ENCODE peak calls at places on chromosomes 11 and 22, in eight cellular contexts. One of them, this sample, is unnamed.

GRCh38 chr22:47690586-47690985 is 928.1 kb downstream of the TBC1D22A start:
- DNase-seq in Peyer's patch: no peak
- DNase-seq in A549: no peak
- DNase-seq in GM23248: no peak
- DNase-seq in lower lobe of right lung: no peak
- DNase-seq in sigmoid colon: no peak
- DNase-seq in tibial artery: no peak
- DNase-seq in lung: no peak
- DNase-seq in this sample: no peak

GRCh38 chr11:21654091-21654490 is 538.8 kb upstream of the ANO5 start:
- DNase-seq in lung: no peak
- DNase-seq in A549: no peak
- DNase-seq in Peyer's patch: no peak
- DNase-seq in tibial artery: no peak
- DNase-seq in sigmoid colon: no peak
- DNase-seq in GM23248: no peak
- DNase-seq in lower lobe of right lung: no peak
- DNase-seq in this sample: no peak

GRCh38 chr22:41668971-41669911 is 19.4 kb downstream of the SNU13 start:
- DNase-seq in lower lobe of right lung: no peak
- DNase-seq in tibial artery: peak
- DNase-seq in lung: no peak
- DNase-seq in GM23248: peak
- DNase-seq in Peyer's patch: peak
- DNase-seq in A549: peak
- DNase-seq in sigmoid colon: no peak
- DNase-seq in this sample: no peak

GRCh38 chr11:1196516-1197391 is 26.1 kb upstream of the MUC5B start:
- DNase-seq in lung: no peak
- DNase-seq in sigmoid colon: peak
- DNase-seq in tibial artery: peak
- DNase-seq in A549: no peak
- DNase-seq in lower lobe of right lung: peak
- DNase-seq in Peyer's patch: peak
- DNase-seq in GM23248: no peak
- DNase-seq in this sample: no peak

GRCh38 chr22:40654522-40655167 is 18.1 kb upstream of the MRTFA start:
- DNase-seq in Peyer's patch: no peak
- DNase-seq in tibial artery: peak
- DNase-seq in lower lobe of right lung: no peak
- DNase-seq in A549: peak
- DNase-seq in lung: no peak
- DNase-seq in GM23248: peak
- DNase-seq in sigmoid colon: peak
- DNase-seq in this sample: peak

GRCh38 chr11:31487848-31488247 is 21.6 kb downstream of the IMMP1L start:
- DNase-seq in A549: no peak
- DNase-seq in lung: no peak
- DNase-seq in tibial artery: no peak
- DNase-seq in Peyer's patch: no peak
- DNase-seq in GM23248: peak
- DNase-seq in sigmoid colon: no peak
- DNase-seq in lower lobe of right lung: no peak
- DNase-seq in this sample: no peak

GRCh38 chr11:125674210-125674609 is 6.4 kb downstream of the ACRV1 start:
- DNase-seq in Peyer's patch: no peak
- DNase-seq in lung: no peak
- DNase-seq in GM23248: no peak
- DNase-seq in lower lobe of right lung: no peak
- DNase-seq in sigmoid colon: no peak
- DNase-seq in tibial artery: no peak
- DNase-seq in A549: no peak
- DNase-seq in this sample: no peak

GRCh38 chr11:36431429-36432092 is 78.5 kb downstream of the TRAF6 start:
- DNase-seq in lung: peak
- DNase-seq in lower lobe of right lung: no peak
- DNase-seq in tibial artery: no peak
- DNase-seq in GM23248: peak
- DNase-seq in sigmoid colon: peak
- DNase-seq in A549: peak
- DNase-seq in Peyer's patch: peak
- DNase-seq in this sample: no peak

GRCh38 chr11:9765320-9766101 is 101.6 kb downstream of the SWAP70 start:
- DNase-seq in Peyer's patch: no peak
- DNase-seq in lower lobe of right lung: no peak
- DNase-seq in lung: no peak
- DNase-seq in A549: no peak
- DNase-seq in GM23248: peak
- DNase-seq in tibial artery: peak
- DNase-seq in sigmoid colon: peak
- DNase-seq in this sample: peak

GRCh38 chr11:8168485-8169257 is at the start of gene RIC3:
- DNase-seq in sigmoid colon: peak
- DNase-seq in lung: peak
- DNase-seq in GM23248: no peak
- DNase-seq in tibial artery: no peak
- DNase-seq in A549: no peak
- DNase-seq in lower lobe of right lung: peak
- DNase-seq in Peyer's patch: peak
- DNase-seq in this sample: no peak

DNA sequence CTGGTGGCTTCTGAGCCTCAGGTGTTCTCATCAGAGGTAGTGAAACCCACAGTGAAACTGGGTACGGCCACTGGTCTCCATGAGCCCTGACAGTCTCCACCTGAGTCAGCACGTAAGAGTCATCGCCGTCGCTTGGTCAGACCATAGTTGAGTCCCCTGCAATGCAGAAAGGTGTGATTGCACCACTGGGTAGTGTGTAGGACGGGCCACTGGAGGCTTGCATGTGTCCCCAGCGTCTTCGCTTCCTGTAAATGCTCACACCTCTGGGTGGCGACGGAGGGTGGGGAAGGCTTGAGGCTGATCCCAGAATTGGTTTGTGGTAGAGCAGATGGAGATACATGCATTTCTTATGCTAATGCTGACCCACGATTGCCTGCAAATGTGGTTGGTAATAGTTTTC is 26.4 kb downstream of the CTTN start:
- DNase-seq in GM23248: no peak
- DNase-seq in A549: no peak
- DNase-seq in lung: no peak
- DNase-seq in sigmoid colon: no peak
- DNase-seq in Peyer's patch: no peak
- DNase-seq in lower lobe of right lung: no peak
- DNase-seq in tibial artery: no peak
- DNase-seq in this sample: no peak
- H3K27ac ChIP-seq in GM23248: no peak
- H3K27ac ChIP-seq in A549: no peak
- H3K27ac ChIP-seq in lung: no peak
- H3K27ac ChIP-seq in sigmoid colon: no peak
- H3K27ac ChIP-seq in Peyer's patch: no peak
- H3K27ac ChIP-seq in lower lobe of right lung: no peak
- H3K27ac ChIP-seq in tibial artery: no peak
- H3K27ac ChIP-seq in this sample: no peak

GRCh38 chr22:50194037-50194809 is 6.6 kb upstream of the SELENOO start:
- DNase-seq in Peyer's patch: no peak
- DNase-seq in lung: no peak
- DNase-seq in tibial artery: no peak
- DNase-seq in lower lobe of right lung: no peak
- DNase-seq in GM23248: no peak
- DNase-seq in sigmoid colon: no peak
- DNase-seq in A549: no peak
- DNase-seq in this sample: no peak

GRCh38 chr22:50197856-50198623 is 2.8 kb upstream of the SELENOO start:
- DNase-seq in tibial artery: no peak
- DNase-seq in GM23248: no peak
- DNase-seq in lower lobe of right lung: no peak
- DNase-seq in Peyer's patch: no peak
- DNase-seq in A549: no peak
- DNase-seq in lung: no peak
- DNase-seq in sigmoid colon: no peak
- DNase-seq in this sample: no peak

GRCh38 chr22:50198624-50199017 is 2.2 kb upstream of the SELENOO start:
- DNase-seq in lung: no peak
- DNase-seq in GM23248: no peak
- DNase-seq in A549: no peak
- DNase-seq in Peyer's patch: no peak
- DNase-seq in lower lobe of right lung: no peak
- DNase-seq in tibial artery: no peak
- DNase-seq in sigmoid colon: no peak
- DNase-seq in this sample: no peak

GRCh38 chr22:50197000-50197800 is 3.6 kb upstream of the SELENOO start:
- DNase-seq in A549: no peak
- DNase-seq in lower lobe of right lung: no peak
- DNase-seq in tibial artery: no peak
- DNase-seq in sigmoid colon: no peak
- DNase-seq in GM23248: no peak
- DNase-seq in Peyer's patch: no peak
- DNase-seq in lung: no peak
- DNase-seq in this sample: no peak

GRCh38 chr22:50196256-50196655 is 4.6 kb upstream of the SELENOO start:
- DNase-seq in sigmoid colon: no peak
- DNase-seq in tibial artery: no peak
- DNase-seq in A549: no peak
- DNase-seq in Peyer's patch: no peak
- DNase-seq in lung: no peak
- DNase-seq in GM23248: no peak
- DNase-seq in lower lobe of right lung: no peak
- DNase-seq in this sample: no peak
- H3K27ac ChIP-seq in sigmoid colon: no peak
- H3K27ac ChIP-seq in tibial artery: no peak
- H3K27ac ChIP-seq in A549: no peak
- H3K27ac ChIP-seq in Peyer's patch: no peak
- H3K27ac ChIP-seq in lung: no peak
- H3K27ac ChIP-seq in GM23248: no peak
- H3K27ac ChIP-seq in lower lobe of right lung: no peak
- H3K27ac ChIP-seq in this sample: no peak

GRCh38 chr22:42868751-42869251 is 11.7 kb upstream of the ARFGAP3 start:
- DNase-seq in sigmoid colon: peak
- DNase-seq in A549: no peak
- DNase-seq in tibial artery: peak
- DNase-seq in lower lobe of right lung: peak
- DNase-seq in GM23248: no peak
- DNase-seq in lung: peak
- DNase-seq in Peyer's patch: no peak
- DNase-seq in this sample: no peak

GRCh38 chr22:42862045-42862734 is 5.1 kb upstream of the ARFGAP3 start:
- DNase-seq in lung: no peak
- DNase-seq in A549: no peak
- DNase-seq in lower lobe of right lung: no peak
- DNase-seq in Peyer's patch: peak
- DNase-seq in tibial artery: no peak
- DNase-seq in GM23248: no peak
- DNase-seq in sigmoid colon: no peak
- DNase-seq in this sample: no peak

GRCh38 chr22:42866100-42866499 is 9.0 kb upstream of the ARFGAP3 start:
- DNase-seq in tibial artery: no peak
- DNase-seq in lung: no peak
- DNase-seq in lower lobe of right lung: no peak
- DNase-seq in sigmoid colon: no peak
- DNase-seq in GM23248: no peak
- DNase-seq in A549: no peak
- DNase-seq in Peyer's patch: no peak
- DNase-seq in this sample: no peak

GRCh38 chr22:42865536-42865935 is 8.5 kb upstream of the ARFGAP3 start:
- DNase-seq in lung: no peak
- DNase-seq in GM23248: no peak
- DNase-seq in tibial artery: no peak
- DNase-seq in A549: no peak
- DNase-seq in Peyer's patch: no peak
- DNase-seq in lower lobe of right lung: no peak
- DNase-seq in sigmoid colon: no peak
- DNase-seq in this sample: no peak

DNA sequence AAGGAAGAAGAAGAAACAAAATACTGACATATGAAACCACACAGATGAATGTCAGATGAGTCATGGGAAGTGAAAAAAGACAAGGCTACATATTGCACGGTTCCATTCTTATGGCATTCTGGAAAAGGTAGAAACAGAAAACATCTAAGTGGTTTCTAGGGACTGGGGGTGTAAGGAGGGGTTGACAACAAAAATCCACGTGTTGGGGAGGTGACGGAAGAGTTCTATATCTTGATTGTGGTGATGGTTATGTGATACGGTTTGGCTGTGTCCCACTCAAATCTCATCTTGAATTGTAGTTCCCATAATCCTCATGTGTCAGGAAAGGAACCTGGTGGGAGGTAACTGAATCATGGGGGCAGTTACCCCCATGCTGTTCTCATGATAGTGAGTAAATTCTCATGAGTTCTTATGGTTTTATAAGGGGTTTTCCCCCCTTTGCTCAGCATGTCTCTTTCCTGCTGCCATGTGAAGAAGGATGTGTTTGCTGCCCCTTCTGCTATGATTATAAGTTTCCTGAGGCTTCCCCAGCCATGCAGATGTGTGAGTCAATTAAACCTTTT is 6.4 kb upstream of the ARFGAP3 start:
- DNase-seq in tibial artery: no peak
- DNase-seq in lower lobe of right lung: no peak
- DNase-seq in Peyer's patch: no peak
- DNase-seq in GM23248: peak
- DNase-seq in lung: no peak
- DNase-seq in A549: no peak
- DNase-seq in sigmoid colon: no peak
- DNase-seq in this sample: no peak
- H3K27ac ChIP-seq in tibial artery: no peak
- H3K27ac ChIP-seq in lower lobe of right lung: no peak
- H3K27ac ChIP-seq in Peyer's patch: no peak
- H3K27ac ChIP-seq in GM23248: peak
- H3K27ac ChIP-seq in lung: no peak
- H3K27ac ChIP-seq in A549: peak
- H3K27ac ChIP-seq in sigmoid colon: no peak
- H3K27ac ChIP-seq in this sample: no peak

DNA sequence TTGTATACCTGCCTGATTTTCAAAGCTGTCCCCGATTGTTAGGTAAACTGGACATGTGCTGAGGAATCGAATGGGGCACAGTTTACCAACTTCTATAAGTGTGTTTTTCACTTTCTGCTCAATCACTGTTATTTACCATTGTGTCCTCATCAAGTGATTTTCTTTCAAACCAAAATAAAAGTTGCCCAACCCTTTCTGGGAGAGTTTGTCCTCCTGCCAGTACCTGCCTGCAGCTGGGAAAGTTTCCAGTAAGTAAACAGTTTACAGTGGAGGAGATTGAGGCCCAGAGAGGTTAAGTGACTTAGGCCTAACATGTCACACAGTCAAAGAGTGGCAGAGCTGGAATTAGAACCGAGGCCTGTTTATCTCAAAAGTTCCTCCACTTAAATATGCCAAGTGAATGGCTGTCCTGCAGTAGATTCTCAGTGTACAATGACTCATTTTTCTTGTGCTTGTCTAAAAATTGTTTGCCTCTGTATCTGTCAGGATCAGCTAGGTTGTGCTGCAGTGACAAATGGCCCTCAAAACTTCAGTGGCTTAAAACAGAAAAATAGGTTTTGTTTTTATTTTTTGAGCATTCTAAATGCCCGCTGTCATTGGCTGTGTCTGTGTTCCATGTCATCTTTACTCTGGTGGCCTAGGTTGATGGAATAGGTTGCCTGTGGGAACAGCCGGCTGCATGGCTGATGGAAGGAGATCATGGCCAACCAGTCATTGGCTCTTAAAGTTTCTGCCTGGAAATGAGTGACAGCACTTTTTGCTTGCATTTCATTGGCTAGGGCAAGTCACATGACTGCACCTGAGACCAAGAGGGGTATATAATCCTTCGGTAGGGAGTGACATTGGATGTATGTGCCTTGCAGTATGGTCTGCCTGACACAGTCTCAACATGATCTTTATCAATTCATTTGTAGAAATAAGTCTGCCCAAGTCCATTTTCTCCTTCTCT is 61.8 kb upstream of the CRYBB3 start:
- DNase-seq in lower lobe of right lung: no peak
- DNase-seq in sigmoid colon: peak
- DNase-seq in A549: no peak
- DNase-seq in tibial artery: no peak
- DNase-seq in lung: no peak
- DNase-seq in Peyer's patch: no peak
- DNase-seq in GM23248: no peak
- DNase-seq in this sample: no peak
- H3K27ac ChIP-seq in lower lobe of right lung: no peak
- H3K27ac ChIP-seq in sigmoid colon: no peak
- H3K27ac ChIP-seq in A549: no peak
- H3K27ac ChIP-seq in tibial artery: no peak
- H3K27ac ChIP-seq in lung: no peak
- H3K27ac ChIP-seq in Peyer's patch: no peak
- H3K27ac ChIP-seq in GM23248: no peak
- H3K27ac ChIP-seq in this sample: peak